ENCODE peak calls at places on chromosomes 5 and 9, in six cellular contexts. J, Z, P, I, N and Y are unnamed samples.
A peak's percentile ranks its signal among the peaks of the same experiment; 100 is the strongest.

GRCh38 chr5:71829206-71829605 is 110.1 kb downstream of the CARTPT start:
- DNase-seq in N (no peak), P (no peak), Z (no peak), J (no peak), I (no peak), Y (no peak)

GRCh38 chr5:72066658-72067057 is 40.6 kb upstream of the MAP1B start:
- DNase-seq in N (no peak), J (peak; percentile 86), Z (no peak), I (peak; percentile 90), P (peak; percentile 81), Y (peak; percentile 88)

GRCh38 chr5:57976506-57976905 is 483.4 kb downstream of the PLK2 start:
- DNase-seq in N (no peak), P (peak; percentile 2), Z (no peak), I (no peak), J (no peak), Y (no peak)

GRCh38 chr5:95238560-95239325 is 46.2 kb downstream of the MCTP1 start:
- DNase-seq in N (peak; percentile 15), J (peak; percentile 62), Z (no peak), I (peak; percentile 1), P (peak; percentile 37), Y (peak; percentile 11)

GRCh38 chr5:180460834-180461233 is 33.3 kb upstream of the CNOT6 start:
- DNase-seq in P (no peak), Z (no peak), I (no peak), N (no peak), J (no peak), Y (no peak)

GRCh38 chr5:139711067-139711851 is 63.1 kb downstream of the CXXC5 start:
- DNase-seq in P (no peak), I (peak; percentile 28), J (no peak), Z (peak; percentile 58), N (peak; percentile 57), Y (peak; percentile 34)

GRCh38 chr9:75833765-75834164 is 56.7 kb upstream of the PCSK5 start:
- DNase-seq in Z (no peak), P (no peak), N (no peak), J (no peak), I (no peak), Y (no peak)

GRCh38 chr9:127970401-127971313 is 10.1 kb downstream of the EEIG1 start:
- DNase-seq in P (no peak), I (no peak), J (no peak), Z (peak; percentile 78), N (peak; percentile 96), Y (peak; percentile 89)

GRCh38 chr5:142542906-142543305 is 143.0 kb downstream of the FGF1 start:
- DNase-seq in Z (no peak), I (peak; percentile 55), N (no peak), P (peak; percentile 83), J (peak; percentile 53), Y (no peak)

GRCh38 chr9:21172156-21172555 is 5.7 kb upstream of the IFNA21 start:
- DNase-seq in J (no peak), N (no peak), Z (no peak), I (no peak), P (no peak), Y (no peak)

GRCh38 chr9:128145536-128145935 is 3.7 kb upstream of the LCN2 start:
- DNase-seq in Z (no peak), I (no peak), J (no peak), P (no peak), N (no peak), Y (peak; percentile 99)

GRCh38 chr5:94111209-94112004 is 370.0 kb upstream of the POU5F2 start:
- DNase-seq in P (peak; percentile 97), Z (peak; percentile 93), N (peak; percentile 96), I (peak; percentile 95), J (peak; percentile 96), Y (peak; percentile 96)
- TF ChIP-seq CTCF in P (peak; percentile 21), Z (no peak), N (no peak), I (peak; percentile 22), J (peak; percentile 15), Y (no peak)

GRCh38 chr5:75654693-75655315 is 43.6 kb downstream of the ANKDD1B start:
- DNase-seq in I (no peak), Z (no peak), N (no peak), J (no peak), P (no peak), Y (no peak)

GRCh38 chr5:75651575-75651974 is 40.3 kb downstream of the ANKDD1B start:
- DNase-seq in J (no peak), P (no peak), N (no peak), I (no peak), Z (no peak), Y (peak; percentile 18)

GRCh38 chr5:75660678-75661465 is 49.6 kb downstream of the ANKDD1B start:
- DNase-seq in Z (no peak), I (no peak), P (no peak), N (peak; percentile 82), J (no peak), Y (no peak)

GRCh38 chr5:75659791-75660453 is 48.7 kb downstream of the ANKDD1B start:
- DNase-seq in Z (no peak), J (no peak), P (no peak), N (peak; percentile 27), I (no peak), Y (peak; percentile 58)

DNA sequence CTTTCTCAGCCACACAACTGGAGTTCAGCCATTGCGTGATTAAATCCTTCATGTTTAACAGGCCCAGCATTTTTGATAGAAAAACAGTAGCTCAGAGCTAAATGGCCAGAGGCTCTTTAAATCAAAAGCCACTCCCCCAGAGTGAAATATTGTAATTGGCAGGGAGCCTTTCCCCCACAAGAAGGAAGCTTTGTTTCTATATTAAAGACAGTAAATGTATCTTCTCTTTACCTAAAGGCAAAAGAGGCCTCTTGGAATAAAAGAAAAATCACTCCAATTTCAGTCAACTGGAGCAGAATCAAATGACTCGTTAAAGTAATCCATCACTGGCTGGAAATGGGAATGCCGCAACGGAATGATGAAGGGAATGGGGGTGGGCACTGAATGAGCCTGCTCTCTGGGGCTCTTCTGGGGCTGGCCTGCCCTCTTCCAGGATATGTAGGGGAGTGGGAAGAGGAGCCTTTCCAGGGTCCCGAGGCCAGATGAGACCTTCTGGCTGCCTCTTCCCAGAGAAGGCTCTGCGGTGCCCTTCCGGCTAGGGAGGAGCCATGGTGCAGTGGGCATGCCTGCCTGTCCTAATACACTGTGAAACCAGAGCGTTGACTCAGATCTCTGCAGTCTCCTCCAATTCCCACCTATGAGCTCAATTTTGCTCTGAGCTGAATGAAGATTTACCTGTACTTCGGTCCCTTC is 45.2 kb downstream of the ANKDD1B start:
- DNase-seq in I (peak; percentile 46), Z (no peak), J (peak; percentile 36), N (no peak), P (peak; percentile 38), Y (peak; percentile 80)
- H3K4me3 ChIP-seq in I (peak overlapping the region; percentile 56), Z (peak overlapping the region; percentile 29), J (peak overlapping the region; percentile 58), N (no peak overlapping the region), P (peak overlapping the region; percentile 59), Y (peak overlapping the region; percentile 51)

GRCh38 chr9:10232352-10232930 is 380.4 kb downstream of the PTPRD start:
- DNase-seq in N (no peak), P (peak; percentile 14), J (peak; percentile 2), Z (no peak), I (peak; percentile 1), Y (peak; percentile 41)
- TF ChIP-seq CTCF in N (no peak), P (peak; percentile 24), J (peak; percentile 5), Z (no peak), I (peak; percentile 26), Y (peak; percentile 51)

GRCh38 chr5:112348387-112348786 is 70.7 kb downstream of the EPB41L4A start:
- DNase-seq in Z (no peak), N (peak; percentile 29), P (no peak), J (no peak), I (no peak), Y (no peak)

GRCh38 chr5:112348915-112349314 is 70.2 kb downstream of the EPB41L4A start:
- DNase-seq in P (no peak), Z (no peak), N (no peak), I (no peak), J (no peak), Y (no peak)

GRCh38 chr5:112353678-112354077 is 65.4 kb downstream of the EPB41L4A start:
- DNase-seq in J (no peak), I (no peak), Z (no peak), P (no peak), N (no peak), Y (no peak)

GRCh38 chr5:112351225-112351624 is 67.9 kb downstream of the EPB41L4A start:
- DNase-seq in N (no peak), J (no peak), P (no peak), I (no peak), Z (no peak), Y (no peak)

DNA sequence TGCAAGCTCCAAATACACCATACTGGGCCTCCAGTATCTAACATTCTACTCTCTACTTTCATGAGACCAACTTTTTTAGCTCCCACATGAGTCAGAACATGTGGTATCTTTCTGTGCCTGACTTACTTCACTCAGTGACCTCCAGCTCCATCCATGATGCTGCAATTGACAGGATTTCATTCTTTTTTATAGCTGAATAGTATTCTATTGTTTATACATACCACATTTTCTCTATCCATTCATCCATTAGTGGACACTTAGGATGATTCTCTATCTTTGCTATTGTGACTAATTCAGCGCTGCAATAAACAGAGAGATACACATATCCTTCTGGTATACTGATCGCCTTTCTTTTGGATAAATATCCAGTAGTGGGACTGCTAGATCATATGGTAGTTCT is 68.5 kb downstream of the EPB41L4A start:
- DNase-seq in P (no peak), N (no peak), I (no peak), J (no peak), Z (no peak), Y (no peak)
- H3K4me3 ChIP-seq in P (no peak overlapping the region), N (no peak overlapping the region), I (no peak overlapping the region), J (no peak overlapping the region), Z (no peak overlapping the region), Y (no peak overlapping the region)

DNA sequence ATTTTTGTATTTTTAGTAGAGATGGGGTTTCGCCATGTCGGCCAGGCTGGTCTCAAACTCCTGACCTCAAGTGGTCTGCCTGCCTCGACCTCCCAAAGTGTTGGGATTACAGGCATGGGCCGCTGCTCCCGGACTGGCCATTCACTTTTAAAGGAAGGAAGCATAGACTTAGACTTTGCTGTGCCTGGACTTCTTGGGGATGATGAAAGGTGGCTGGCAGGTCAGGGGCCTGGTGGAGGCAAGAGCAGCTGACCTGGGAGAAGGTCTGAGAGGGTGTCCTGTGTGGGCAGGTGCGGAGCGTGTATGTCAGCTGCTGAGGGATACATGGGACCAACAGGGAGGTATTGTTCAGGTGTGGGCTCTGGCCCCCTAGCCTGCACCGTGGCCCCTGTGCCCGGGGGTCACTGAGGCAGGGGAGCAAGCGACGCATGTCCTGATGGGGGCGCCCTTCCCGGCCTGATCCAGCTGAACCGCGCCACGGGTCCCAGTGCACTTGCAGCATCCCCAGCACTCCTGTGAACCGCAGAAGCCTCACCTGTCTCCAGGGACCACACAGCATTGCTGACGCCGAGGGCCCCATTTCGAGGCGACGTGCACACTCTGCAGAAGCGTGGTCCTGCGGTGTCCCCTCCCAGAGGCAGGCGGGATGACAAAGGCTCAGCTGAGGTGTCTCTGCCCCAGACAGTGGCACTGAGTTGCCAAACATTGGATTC is 23.1 kb downstream of the NDUFS6 start:
- DNase-seq in N (no peak), P (no peak), J (no peak), I (no peak), Z (no peak), Y (no peak)
- TF ChIP-seq CTCF in N (no peak), P (no peak), J (no peak), I (no peak), Z (no peak), Y (no peak)

DNA sequence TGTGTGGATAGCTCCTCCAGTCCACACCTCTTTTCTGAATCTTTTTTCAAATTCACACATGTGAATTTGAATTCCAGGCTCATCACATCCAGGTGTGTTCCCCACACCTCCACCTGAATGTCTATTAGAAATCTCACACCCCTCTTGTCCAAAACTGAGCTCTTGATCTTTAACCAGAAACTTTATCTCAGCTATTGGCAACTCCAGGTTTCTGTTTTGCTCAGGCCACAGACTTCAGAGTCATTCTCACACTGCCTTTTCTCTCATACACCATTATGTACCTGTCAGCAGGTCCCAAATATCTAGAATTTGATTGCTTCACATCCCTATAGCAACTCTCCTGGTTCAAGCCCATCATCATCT is 11.6 kb downstream of the NIPSNAP3B start:
- DNase-seq in Z (no peak), P (no peak), N (peak; percentile 65), I (no peak), J (no peak), Y (no peak)
- H3K4me3 ChIP-seq in Z (no peak overlapping the region), P (no peak overlapping the region), N (no peak overlapping the region), I (no peak overlapping the region), J (no peak overlapping the region), Y (no peak overlapping the region)